ENCODE peak calls at places on chromosomes 5 and 9, in eight cellular contexts. One of them, this sample, is unnamed.
A peak's percentile ranks its signal among the peaks of the same experiment; 100 is the strongest.

GRCh38 chr5:14896091-14896490 is 24.5 kb upstream of the ANKH start:
- DNase-seq in sigmoid colon: no peak
- DNase-seq in stomach: no peak
- DNase-seq in A549: no peak
- DNase-seq in tibial nerve: no peak
- DNase-seq in ovary: no peak
- DNase-seq in upper lobe of left lung: no peak
- DNase-seq in GM12878: no peak
- DNase-seq in this sample: peak; percentile 58

GRCh38 chr5:143955140-143955539 is 143.2 kb downstream of the HMHB1 start:
- DNase-seq in sigmoid colon: no peak
- DNase-seq in stomach: no peak
- DNase-seq in A549: no peak
- DNase-seq in tibial nerve: no peak
- DNase-seq in ovary: no peak
- DNase-seq in upper lobe of left lung: no peak
- DNase-seq in GM12878: no peak
- DNase-seq in this sample: no peak

GRCh38 chr9:93681316-93682154 is 105.2 kb downstream of the PHF2 start:
- DNase-seq in sigmoid colon: peak; percentile 46
- DNase-seq in stomach: peak; percentile 26
- DNase-seq in A549: no peak
- DNase-seq in tibial nerve: peak; percentile 2
- DNase-seq in ovary: peak; percentile 23
- DNase-seq in upper lobe of left lung: peak; percentile 48
- DNase-seq in GM12878: no peak
- DNase-seq in this sample: peak; percentile 7

GRCh38 chr5:18605186-18605585 is 970.9 kb downstream of the TAF11L14 start:
- DNase-seq in sigmoid colon: no peak
- DNase-seq in stomach: no peak
- DNase-seq in A549: no peak
- DNase-seq in tibial nerve: no peak
- DNase-seq in ovary: no peak
- DNase-seq in upper lobe of left lung: no peak
- DNase-seq in GM12878: no peak
- DNase-seq in this sample: no peak

GRCh38 chr9:93644397-93645088 is 68.2 kb downstream of the PHF2 start:
- DNase-seq in sigmoid colon: peak; percentile 55
- DNase-seq in stomach: peak; percentile 14
- DNase-seq in A549: no peak
- DNase-seq in tibial nerve: no peak
- DNase-seq in ovary: peak; percentile 15
- DNase-seq in upper lobe of left lung: no peak
- DNase-seq in GM12878: no peak
- DNase-seq in this sample: peak; percentile 3

GRCh38 chr5:124154714-124155113 is 591.7 kb downstream of the ZNF608 start:
- DNase-seq in sigmoid colon: no peak
- DNase-seq in stomach: no peak
- DNase-seq in A549: no peak
- DNase-seq in tibial nerve: no peak
- DNase-seq in ovary: no peak
- DNase-seq in upper lobe of left lung: no peak
- DNase-seq in GM12878: no peak
- DNase-seq in this sample: no peak

GRCh38 chr9:124423155-124423554 is 7.9 kb upstream of the PSMB7 start:
- DNase-seq in sigmoid colon: peak; percentile 20
- DNase-seq in stomach: no peak
- DNase-seq in A549: no peak
- DNase-seq in tibial nerve: no peak
- DNase-seq in ovary: no peak
- DNase-seq in upper lobe of left lung: no peak
- DNase-seq in GM12878: no peak
- DNase-seq in this sample: no peak

GRCh38 chr5:65916066-65916465 is 10.3 kb upstream of the ERBIN start:
- DNase-seq in sigmoid colon: no peak
- DNase-seq in stomach: no peak
- DNase-seq in A549: no peak
- DNase-seq in tibial nerve: no peak
- DNase-seq in ovary: no peak
- DNase-seq in upper lobe of left lung: no peak
- DNase-seq in GM12878: no peak
- DNase-seq in this sample: no peak

GRCh38 chr5:24183941-24184340 is 460.8 kb downstream of the CDH10 start:
- DNase-seq in sigmoid colon: no peak
- DNase-seq in stomach: no peak
- DNase-seq in A549: no peak
- DNase-seq in tibial nerve: no peak
- DNase-seq in ovary: no peak
- DNase-seq in upper lobe of left lung: no peak
- DNase-seq in GM12878: no peak
- DNase-seq in this sample: no peak

GRCh38 chr5:147223951-147224791 is 10.7 kb upstream of the STK32A start:
- DNase-seq in sigmoid colon: peak; percentile 66
- DNase-seq in stomach: peak; percentile 31
- DNase-seq in A549: peak; percentile 27
- DNase-seq in tibial nerve: peak; percentile 69
- DNase-seq in ovary: no peak
- DNase-seq in upper lobe of left lung: no peak
- DNase-seq in GM12878: no peak
- DNase-seq in this sample: peak; percentile 16

GRCh38 chr5:1001406-1002270 is 7.0 kb upstream of the NKD2 start:
- DNase-seq in sigmoid colon: peak; percentile 58
- DNase-seq in stomach: peak; percentile 23
- DNase-seq in A549: no peak
- DNase-seq in tibial nerve: no peak
- DNase-seq in ovary: no peak
- DNase-seq in upper lobe of left lung: peak; percentile 48
- DNase-seq in GM12878: no peak
- DNase-seq in this sample: no peak

GRCh38 chr9:72477862-72478564 is 43.4 kb upstream of the TMC1 start:
- DNase-seq in sigmoid colon: no peak
- DNase-seq in stomach: peak; percentile 41
- DNase-seq in A549: peak; percentile 92
- DNase-seq in tibial nerve: no peak
- DNase-seq in ovary: no peak
- DNase-seq in upper lobe of left lung: no peak
- DNase-seq in GM12878: no peak
- DNase-seq in this sample: peak; percentile 35

GRCh38 chr5:180394031-180394636 is 41.0 kb upstream of the GFPT2 start:
- DNase-seq in sigmoid colon: no peak
- DNase-seq in stomach: no peak
- DNase-seq in A549: no peak
- DNase-seq in tibial nerve: no peak
- DNase-seq in ovary: no peak
- DNase-seq in upper lobe of left lung: no peak
- DNase-seq in GM12878: no peak
- DNase-seq in this sample: no peak

GRCh38 chr9:10265102-10265708 is 347.6 kb downstream of the PTPRD start:
- DNase-seq in sigmoid colon: no peak
- DNase-seq in stomach: no peak
- DNase-seq in A549: no peak
- DNase-seq in tibial nerve: no peak
- DNase-seq in ovary: no peak
- DNase-seq in upper lobe of left lung: no peak
- DNase-seq in GM12878: no peak
- DNase-seq in this sample: no peak

GRCh38 chr5:96517294-96517693 is 84.2 kb upstream of the PCSK1 start:
- DNase-seq in sigmoid colon: no peak
- DNase-seq in stomach: no peak
- DNase-seq in A549: no peak
- DNase-seq in tibial nerve: no peak
- DNase-seq in ovary: no peak
- DNase-seq in upper lobe of left lung: no peak
- DNase-seq in GM12878: no peak
- DNase-seq in this sample: no peak

GRCh38 chr9:123033352-123033751 is at the start of gene GPR21:
- DNase-seq in sigmoid colon: no peak
- DNase-seq in stomach: no peak
- DNase-seq in A549: no peak
- DNase-seq in tibial nerve: no peak
- DNase-seq in ovary: no peak
- DNase-seq in upper lobe of left lung: no peak
- DNase-seq in GM12878: no peak
- DNase-seq in this sample: no peak

GRCh38 chr9:29021632-29022031 is 1448.4 kb upstream of the C9orf72 start:
- DNase-seq in sigmoid colon: no peak
- DNase-seq in stomach: no peak
- DNase-seq in A549: no peak
- DNase-seq in tibial nerve: no peak
- DNase-seq in ovary: no peak
- DNase-seq in upper lobe of left lung: no peak
- DNase-seq in GM12878: no peak
- DNase-seq in this sample: no peak

GRCh38 chr5:126044111-126044668 is 379.0 kb upstream of the GRAMD2B start:
- DNase-seq in sigmoid colon: no peak
- DNase-seq in stomach: no peak
- DNase-seq in A549: no peak
- DNase-seq in tibial nerve: no peak
- DNase-seq in ovary: no peak
- DNase-seq in upper lobe of left lung: no peak
- DNase-seq in GM12878: no peak
- DNase-seq in this sample: no peak

GRCh38 chr5:179550511-179551342 is at the start of gene RUFY1:
- DNase-seq in sigmoid colon: peak; percentile 89
- DNase-seq in stomach: peak; percentile 88
- DNase-seq in A549: peak; percentile 81
- DNase-seq in tibial nerve: peak; percentile 66
- DNase-seq in ovary: peak; percentile 88
- DNase-seq in upper lobe of left lung: peak; percentile 99
- DNase-seq in GM12878: peak; percentile 20
- DNase-seq in this sample: peak; percentile 87

GRCh38 chr5:60340965-60341471 is 358.9 kb downstream of the DEPDC1B start:
- DNase-seq in sigmoid colon: no peak
- DNase-seq in stomach: no peak
- DNase-seq in A549: no peak
- DNase-seq in tibial nerve: no peak
- DNase-seq in ovary: no peak
- DNase-seq in upper lobe of left lung: no peak
- DNase-seq in GM12878: peak; percentile 35
- DNase-seq in this sample: no peak

DNA sequence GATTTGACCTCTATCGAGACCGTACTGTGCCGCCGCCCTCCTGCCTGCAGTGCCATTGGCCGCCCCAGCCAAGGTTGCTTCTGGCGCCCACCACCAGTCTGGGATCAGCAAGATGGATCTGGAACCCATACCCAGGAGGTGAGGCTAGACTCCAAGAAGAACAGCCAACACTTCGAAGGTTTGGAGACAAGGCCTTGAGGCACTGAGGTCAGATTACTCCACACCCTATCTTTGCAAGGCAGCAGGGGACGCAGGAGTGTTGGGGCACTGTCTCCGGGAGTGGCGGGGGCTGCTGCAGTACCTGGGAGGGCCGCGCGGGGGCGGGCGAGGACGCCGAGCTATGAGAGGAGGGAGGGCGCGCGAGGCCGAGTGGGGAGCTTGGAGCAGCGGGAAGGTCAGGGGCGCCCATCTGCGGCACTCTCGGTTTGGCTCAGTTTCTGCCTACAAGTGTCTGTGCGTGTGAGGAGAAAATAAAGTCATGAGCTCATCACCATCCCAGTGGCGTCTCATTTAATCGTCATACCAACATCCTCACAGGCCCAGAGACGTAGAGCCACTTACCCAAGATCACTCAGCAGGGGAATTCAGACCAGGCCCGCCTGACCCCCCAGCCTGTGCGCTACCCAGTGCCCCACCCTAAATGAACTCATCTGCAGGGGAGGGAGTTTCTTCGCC is 20.5 kb upstream of the PSD2 start:
- DNase-seq in sigmoid colon: peak; percentile 85
- DNase-seq in stomach: peak; percentile 77
- DNase-seq in A549: peak; percentile 83
- DNase-seq in tibial nerve: peak; percentile 76
- DNase-seq in ovary: peak; percentile 86
- DNase-seq in upper lobe of left lung: peak; percentile 97
- DNase-seq in GM12878: no peak
- DNase-seq in this sample: peak; percentile 78
- H3K4me1 ChIP-seq in sigmoid colon: peaks cover 7% of the 10 kb centered on the region
- H3K4me1 ChIP-seq in stomach: no peaks in the 10 kb centered on the region
- H3K4me1 ChIP-seq in A549: no peaks in the 10 kb centered on the region
- H3K4me1 ChIP-seq in tibial nerve: peaks cover 7% of the 10 kb centered on the region
- H3K4me1 ChIP-seq in ovary: no peaks in the 10 kb centered on the region
- H3K4me1 ChIP-seq in upper lobe of left lung: peaks cover 6% of the 10 kb centered on the region
- H3K4me1 ChIP-seq in GM12878: peaks cover 7% of the 10 kb centered on the region
- H3K4me1 ChIP-seq in this sample: no peaks in the 10 kb centered on the region

GRCh38 chr5:111946556-111946955 is 189.6 kb upstream of the NREP start:
- DNase-seq in sigmoid colon: no peak
- DNase-seq in stomach: no peak
- DNase-seq in A549: no peak
- DNase-seq in tibial nerve: no peak
- DNase-seq in ovary: no peak
- DNase-seq in upper lobe of left lung: no peak
- DNase-seq in GM12878: no peak
- DNase-seq in this sample: no peak
- TF ChIP-seq EP300 in sigmoid colon: no peak
- TF ChIP-seq EP300 in stomach: no peak
- TF ChIP-seq EP300 in A549: no peak
- TF ChIP-seq EP300 in tibial nerve: no peak
- TF ChIP-seq EP300 in ovary: no peak
- TF ChIP-seq EP300 in upper lobe of left lung: no peak
- TF ChIP-seq EP300 in GM12878: no peak
- TF ChIP-seq EP300 in this sample: no peak

GRCh38 chr9:129178983-129179382 is 922 bp upstream of the IER5L start:
- DNase-seq in sigmoid colon: no peak
- DNase-seq in stomach: no peak
- DNase-seq in A549: no peak
- DNase-seq in tibial nerve: no peak
- DNase-seq in ovary: no peak
- DNase-seq in upper lobe of left lung: no peak
- DNase-seq in GM12878: no peak
- DNase-seq in this sample: no peak
- H3K4me1 ChIP-seq in sigmoid colon: peaks cover 17% of the 10 kb centered on the region
- H3K4me1 ChIP-seq in stomach: peaks cover 18% of the 10 kb centered on the region
- H3K4me1 ChIP-seq in A549: peaks cover 56% of the 10 kb centered on the region
- H3K4me1 ChIP-seq in tibial nerve: peaks cover 12% of the 10 kb centered on the region
- H3K4me1 ChIP-seq in ovary: no peaks in the 10 kb centered on the region
- H3K4me1 ChIP-seq in upper lobe of left lung: peaks cover 10% of the 10 kb centered on the region
- H3K4me1 ChIP-seq in GM12878: peaks cover 17% of the 10 kb centered on the region
- H3K4me1 ChIP-seq in this sample: peaks cover 33% of the 10 kb centered on the region

DNA sequence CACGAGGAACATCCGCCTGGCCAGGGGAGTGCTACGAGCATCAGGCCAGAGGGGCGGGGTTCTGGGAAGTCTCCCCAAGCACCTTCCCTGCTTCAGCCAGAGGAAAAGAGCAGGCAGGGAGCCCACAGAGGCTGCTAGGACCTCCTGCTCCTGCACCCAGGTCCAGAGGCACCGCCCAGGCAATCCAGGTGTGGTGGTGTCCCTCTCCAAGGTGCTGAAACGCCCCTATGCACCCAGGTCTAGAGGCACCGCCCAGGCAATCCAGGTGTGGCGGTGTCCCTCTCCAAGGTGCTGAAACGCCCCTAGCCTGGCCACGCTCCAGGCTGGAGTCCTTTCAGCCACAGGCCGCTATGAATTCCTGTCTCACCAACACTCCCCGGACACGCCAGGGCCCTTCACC is 10.7 kb upstream of the UBAC1 start:
- DNase-seq in sigmoid colon: peak; percentile 52
- DNase-seq in stomach: peak; percentile 81
- DNase-seq in A549: peak; percentile 38
- DNase-seq in tibial nerve: no peak
- DNase-seq in ovary: no peak
- DNase-seq in upper lobe of left lung: peak; percentile 86
- DNase-seq in GM12878: no peak
- DNase-seq in this sample: peak; percentile 87
- TF ChIP-seq EP300 in sigmoid colon: no peak
- TF ChIP-seq EP300 in stomach: no peak
- TF ChIP-seq EP300 in A549: no peak
- TF ChIP-seq EP300 in tibial nerve: no peak
- TF ChIP-seq EP300 in ovary: no peak
- TF ChIP-seq EP300 in upper lobe of left lung: no peak
- TF ChIP-seq EP300 in GM12878: no peak
- TF ChIP-seq EP300 in this sample: no peak

This sample was measured in transverse colon.